ENCODE peak calls at places on chromosomes 1 and 21, in nine cellular contexts. X, Q, M, V, J, S, O, B and C are unnamed samples.

GRCh38 chr1:155070721-155071556 is 7.4 kb downstream of the EFNA4 start:
- DNase-seq in X (peak), Q (peak), M (peak), V (peak), J (peak), S (peak), O (peak), B (peak), C (no peak)

GRCh38 chr1:57162607-57163235 is 196.9 kb upstream of the C8B start:
- DNase-seq in X (no peak), Q (no peak), M (no peak), V (no peak), J (no peak), S (no peak), O (no peak), B (no peak), C (no peak)

GRCh38 chr1:45334308-45335245 is 5.4 kb upstream of the TOE1 start:
- DNase-seq in X (no peak), Q (peak), M (peak), V (no peak), J (no peak), S (no peak), O (peak), B (no peak), C (no peak)

GRCh38 chr1:1179339-1179982 is 5.8 kb downstream of the TTLL10 start:
- DNase-seq in X (peak), Q (peak), M (no peak), V (peak), J (no peak), S (no peak), O (no peak), B (no peak), C (no peak)

GRCh38 chr1:201495447-201496295 is 11.3 kb downstream of the CSRP1 start:
- DNase-seq in X (no peak), Q (no peak), M (no peak), V (peak), J (no peak), S (no peak), O (peak), B (peak), C (no peak)

GRCh38 chr21:25421327-25422028 is 185.8 kb downstream of the MRPL39 start:
- DNase-seq in X (peak), Q (peak), M (peak), V (no peak), J (peak), S (no peak), O (peak), B (no peak), C (no peak)

GRCh38 chr1:170707959-170708666 is 44.2 kb downstream of the PRRX1 start:
- DNase-seq in X (no peak), Q (no peak), M (no peak), V (no peak), J (no peak), S (no peak), O (peak), B (no peak), C (no peak)

GRCh38 chr1:150931773-150932172 is 5.6 kb downstream of the SETDB1 start:
- DNase-seq in X (no peak), Q (no peak), M (peak), V (no peak), J (peak), S (no peak), O (peak), B (no peak), C (no peak)

GRCh38 chr1:58753431-58753866 is 30.4 kb downstream of the JUN start:
- DNase-seq in X (no peak), Q (no peak), M (no peak), V (no peak), J (no peak), S (no peak), O (no peak), B (no peak), C (no peak)

GRCh38 chr1:78672428-78672827 is 22.8 kb downstream of the IFI44 start:
- DNase-seq in X (no peak), Q (no peak), M (no peak), V (no peak), J (no peak), S (no peak), O (no peak), B (no peak), C (no peak)

GRCh38 chr1:219293440-219293839 is 119.8 kb downstream of the LYPLAL1 start:
- DNase-seq in X (no peak), Q (no peak), M (no peak), V (no peak), J (no peak), S (no peak), O (peak), B (no peak), C (no peak)

GRCh38 chr1:198936371-198937083 is 297.7 kb downstream of the PTPRC start:
- DNase-seq in X (no peak), Q (no peak), M (peak), V (no peak), J (no peak), S (no peak), O (peak), B (no peak), C (no peak)

GRCh38 chr1:204975568-204976235 is 67.3 kb upstream of the CNTN2 start:
- DNase-seq in X (peak), Q (peak), M (peak), V (no peak), J (peak), S (peak), O (peak), B (peak), C (no peak)

GRCh38 chr1:34478460-34479076 is 276.3 kb upstream of the GJB5 start:
- DNase-seq in X (no peak), Q (peak), M (no peak), V (no peak), J (peak), S (no peak), O (no peak), B (no peak), C (no peak)

GRCh38 chr1:116847688-116848531 is 61.8 kb upstream of the PTGFRN start:
- DNase-seq in X (no peak), Q (no peak), M (no peak), V (no peak), J (peak), S (peak), O (peak), B (no peak), C (no peak)

GRCh38 chr1:43660355-43660754 is 10.4 kb downstream of the KDM4A start:
- DNase-seq in X (no peak), Q (peak), M (no peak), V (no peak), J (no peak), S (no peak), O (no peak), B (no peak), C (no peak)

GRCh38 chr1:194873328-194873923 is 1687.0 kb upstream of the B3GALT2 start:
- DNase-seq in X (no peak), Q (no peak), M (no peak), V (no peak), J (no peak), S (no peak), O (peak), B (no peak), C (no peak)

GRCh38 chr1:183881387-183882084 is 76.6 kb downstream of the RGL1 start:
- DNase-seq in X (no peak), Q (peak), M (no peak), V (peak), J (no peak), S (peak), O (peak), B (peak), C (no peak)

GRCh38 chr1:183702087-183702812 is 49.1 kb upstream of the APOBEC4 start:
- DNase-seq in X (no peak), Q (no peak), M (no peak), V (no peak), J (no peak), S (no peak), O (peak), B (no peak), C (no peak)

GRCh38 chr1:202564958-202565497 is 145.2 kb downstream of the SYT2 start:
- DNase-seq in X (no peak), Q (no peak), M (no peak), V (no peak), J (peak), S (no peak), O (no peak), B (no peak), C (no peak)

GRCh38 chr1:247247568-247247967 is 8.3 kb upstream of the VN1R5 start:
- DNase-seq in X (no peak), Q (no peak), M (no peak), V (no peak), J (no peak), S (no peak), O (no peak), B (no peak), C (no peak)

GRCh38 chr1:68848017-68848416 is 351.1 kb upstream of the DEPDC1 start:
- DNase-seq in X (no peak), Q (no peak), M (no peak), V (no peak), J (no peak), S (no peak), O (no peak), B (no peak), C (no peak)

GRCh38 chr1:90176530-90176929 is 181.6 kb downstream of the ZNF326 start:
- DNase-seq in X (no peak), Q (no peak), M (no peak), V (no peak), J (no peak), S (no peak), O (peak), B (no peak), C (no peak)

GRCh38 chr1:246427611-246428010 is 79.5 kb downstream of the SMYD3 start:
- DNase-seq in X (no peak), Q (no peak), M (no peak), V (no peak), J (no peak), S (no peak), O (no peak), B (no peak), C (no peak)

GRCh38 chr1:196466656-196467055 is 141.6 kb downstream of the KCNT2 start:
- DNase-seq in X (no peak), Q (no peak), M (no peak), V (no peak), J (no peak), S (no peak), O (peak), B (no peak), C (no peak)

GRCh38 chr1:161981126-161981525 is 42.5 kb downstream of the OLFML2B start:
- DNase-seq in X (no peak), Q (no peak), M (no peak), V (no peak), J (no peak), S (no peak), O (no peak), B (no peak), C (no peak)

GRCh38 chr1:96214982-96215381 is 506.6 kb upstream of the PTBP2 start:
- DNase-seq in X (no peak), Q (no peak), M (no peak), V (no peak), J (no peak), S (no peak), O (peak), B (no peak), C (no peak)

GRCh38 chr21:31374430-31374829 is 30.4 kb upstream of the TIAM1 start:
- DNase-seq in X (no peak), Q (no peak), M (no peak), V (no peak), J (no peak), S (no peak), O (no peak), B (no peak), C (no peak)

GRCh38 chr1:244049142-244049968 is 1.7 kb upstream of the ZBTB18 start:
- DNase-seq in X (peak), Q (peak), M (peak), V (peak), J (peak), S (no peak), O (no peak), B (no peak), C (no peak)

GRCh38 chr1:99963041-99963795 is 6.6 kb upstream of the SLC35A3 start:
- DNase-seq in X (no peak), Q (no peak), M (no peak), V (no peak), J (no peak), S (no peak), O (peak), B (no peak), C (no peak)

GRCh38 chr1:179175011-179175934 is 54.2 kb downstream of the ABL2 start:
- DNase-seq in X (no peak), Q (no peak), M (no peak), V (no peak), J (no peak), S (no peak), O (peak), B (no peak), C (no peak)

GRCh38 chr1:31010081-31010989 is 55.2 kb downstream of the PUM1 start:
- DNase-seq in X (no peak), Q (no peak), M (no peak), V (no peak), J (peak), S (no peak), O (no peak), B (no peak), C (no peak)

GRCh38 chr1:55318111-55318817 is 103.1 kb upstream of the USP24 start:
- DNase-seq in X (no peak), Q (no peak), M (no peak), V (no peak), J (peak), S (no peak), O (no peak), B (no peak), C (no peak)

GRCh38 chr1:48007044-48007443 is 9.9 kb upstream of the TRABD2B start:
- DNase-seq in X (no peak), Q (no peak), M (no peak), V (no peak), J (no peak), S (no peak), O (peak), B (no peak), C (no peak)

GRCh38 chr1:41242645-41243171 is 602 bp upstream of the SCMH1 start:
- DNase-seq in X (no peak), Q (no peak), M (no peak), V (no peak), J (no peak), S (no peak), O (no peak), B (no peak), C (no peak)

GRCh38 chr1:8571200-8571984 is 246.0 kb downstream of the RERE start:
- DNase-seq in X (no peak), Q (no peak), M (peak), V (no peak), J (no peak), S (no peak), O (peak), B (no peak), C (no peak)
- TF ChIP-seq CTCF in X (no peak), Q (no peak), M (peak), V (peak), J (no peak), S (no peak), O (peak), B (peak), C (peak)

GRCh38 chr1:11684070-11684469 is 3.1 kb upstream of the MAD2L2 start:
- DNase-seq in X (no peak), Q (peak), M (no peak), V (no peak), J (no peak), S (no peak), O (no peak), B (no peak), C (no peak)
- TF ChIP-seq CTCF in X (no peak), Q (no peak), M (no peak), V (no peak), J (no peak), S (no peak), O (no peak), B (no peak), C (no peak)

DNA sequence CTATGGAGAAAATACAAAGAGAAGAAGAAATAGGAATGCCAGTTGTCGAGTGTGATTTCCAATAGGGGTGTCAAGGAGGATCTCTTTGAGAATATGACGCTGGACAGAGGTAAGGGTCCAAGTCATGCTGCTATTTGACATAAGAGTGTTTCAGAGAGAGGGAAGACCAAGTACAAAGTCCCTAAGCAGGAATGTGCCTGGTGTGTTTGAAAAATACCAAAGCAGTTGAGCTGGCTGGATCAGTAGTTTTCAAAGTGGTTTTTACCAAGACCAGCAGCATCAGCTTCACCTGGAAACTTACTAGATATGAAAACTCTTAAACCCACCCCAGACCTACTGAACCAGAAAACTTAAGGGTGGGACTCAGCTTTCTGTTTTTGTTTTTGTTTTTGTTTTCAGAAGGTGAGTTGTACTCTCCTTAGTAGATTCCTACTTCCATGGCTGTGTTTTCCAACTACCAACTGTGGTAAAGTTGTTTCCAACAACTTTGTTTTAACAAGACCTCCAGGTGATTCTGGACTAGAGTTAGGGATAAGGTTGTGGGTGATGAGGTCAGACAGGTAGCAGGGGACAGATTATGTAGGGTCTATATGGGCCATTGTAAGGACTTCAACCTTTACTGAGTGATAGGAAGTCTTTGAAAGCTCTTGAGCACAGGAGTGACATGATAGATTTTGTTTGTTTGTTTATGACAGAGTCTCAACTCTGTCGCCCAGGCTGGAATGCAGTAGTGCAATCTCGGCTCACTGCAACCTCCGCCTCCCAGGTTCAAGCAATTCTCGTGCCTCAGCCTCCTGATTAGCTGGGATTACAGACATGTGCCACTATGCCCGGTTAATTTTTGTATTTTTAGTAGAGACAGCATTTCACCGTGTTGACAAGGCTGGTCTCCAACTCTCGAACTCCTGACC is 7.3 kb upstream of the GJA9 start:
- DNase-seq in X (no peak), Q (no peak), M (no peak), V (no peak), J (no peak), S (no peak), O (no peak), B (no peak), C (peak)
- TF ChIP-seq CTCF in X (no peak), Q (no peak), M (no peak), V (no peak), J (no peak), S (no peak), O (no peak), B (no peak), C (no peak)

GRCh38 chr1:156509424-156510035 is 9.0 kb upstream of the MEF2D start:
- DNase-seq in X (no peak), Q (no peak), M (no peak), V (no peak), J (no peak), S (no peak), O (no peak), B (no peak), C (no peak)

GRCh38 chr1:156506450-156506849 is 5.9 kb upstream of the MEF2D start:
- DNase-seq in X (no peak), Q (no peak), M (no peak), V (no peak), J (no peak), S (no peak), O (no peak), B (no peak), C (no peak)

GRCh38 chr1:156508205-156508954 is 7.8 kb upstream of the MEF2D start:
- DNase-seq in X (no peak), Q (no peak), M (no peak), V (peak), J (peak), S (peak), O (no peak), B (peak), C (no peak)

GRCh38 chr1:156510709-156511108 is 10.1 kb upstream of the MEF2D start:
- DNase-seq in X (no peak), Q (no peak), M (no peak), V (peak), J (no peak), S (peak), O (peak), B (peak), C (no peak)

DNA sequence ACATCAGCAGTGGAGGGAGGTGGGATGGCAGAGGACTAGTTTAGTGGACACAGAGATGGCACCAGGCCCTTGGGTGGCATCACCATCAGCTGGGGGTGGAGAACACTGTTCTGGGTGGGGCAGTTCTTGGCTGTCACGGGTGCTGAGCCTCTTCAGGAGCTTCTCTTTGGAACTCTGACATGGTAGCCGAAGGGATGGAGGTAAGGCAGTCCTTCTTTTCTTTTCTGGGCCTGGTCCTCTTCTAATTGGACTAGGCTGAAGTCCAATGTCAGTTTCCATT is 8.3 kb upstream of the MEF2D start:
- DNase-seq in X (no peak), Q (no peak), M (no peak), V (no peak), J (no peak), S (no peak), O (no peak), B (no peak), C (no peak)
- TF ChIP-seq CTCF in X (no peak), Q (no peak), M (no peak), V (no peak), J (no peak), S (no peak), O (no peak), B (no peak), C (no peak)

GRCh38 chr1:6107409-6108356 is 62.0 kb downstream of the KCNAB2 start:
- DNase-seq in X (no peak), Q (no peak), M (no peak), V (no peak), J (no peak), S (no peak), O (no peak), B (no peak), C (no peak)

GRCh38 chr1:6110326-6110725 is 64.6 kb downstream of the KCNAB2 start:
- DNase-seq in X (no peak), Q (peak), M (no peak), V (peak), J (no peak), S (no peak), O (no peak), B (no peak), C (no peak)

GRCh38 chr1:6108476-6108875 is 62.8 kb downstream of the KCNAB2 start:
- DNase-seq in X (no peak), Q (no peak), M (no peak), V (no peak), J (no peak), S (no peak), O (no peak), B (no peak), C (no peak)

GRCh38 chr1:6109688-6110087 is 64.0 kb downstream of the KCNAB2 start:
- DNase-seq in X (no peak), Q (peak), M (no peak), V (peak), J (no peak), S (no peak), O (no peak), B (no peak), C (no peak)

DNA sequence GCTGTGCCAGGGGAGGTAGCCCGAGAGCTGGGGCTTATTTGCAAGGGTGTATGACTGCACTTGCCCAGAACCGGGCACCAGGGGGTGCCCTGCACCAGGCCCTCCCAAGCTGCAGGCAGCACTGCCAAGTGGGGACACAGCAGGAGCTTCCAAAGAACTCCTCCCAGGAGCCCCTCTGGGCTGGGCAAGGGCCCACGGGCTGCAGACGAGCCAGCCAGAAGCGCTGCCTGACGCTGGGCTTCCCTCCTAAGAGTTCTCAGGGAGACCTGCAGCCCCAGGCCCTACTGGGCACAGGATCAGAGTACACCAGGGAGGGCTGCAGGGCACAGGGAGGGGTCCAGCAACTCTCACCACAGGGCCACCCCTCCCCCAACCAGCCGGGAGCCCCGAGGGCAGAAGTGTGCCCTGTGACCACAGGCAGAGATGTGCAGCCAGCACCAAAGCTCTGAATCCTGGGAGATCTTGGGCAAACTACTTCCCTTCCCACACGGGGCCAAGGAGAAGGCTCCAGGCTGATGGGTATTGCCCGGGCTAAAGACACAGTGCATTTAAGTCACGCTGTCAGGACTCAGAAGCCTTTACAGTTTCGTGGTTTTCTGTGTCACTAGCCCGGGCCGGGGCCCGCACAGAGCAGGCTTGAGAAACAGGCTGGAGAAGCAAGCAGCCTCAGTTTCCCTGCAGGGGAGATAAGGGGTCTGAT is 63.4 kb downstream of the KCNAB2 start:
- DNase-seq in X (no peak), Q (peak), M (peak), V (peak), J (peak), S (no peak), O (peak), B (no peak), C (no peak)
- TF ChIP-seq CTCF in X (no peak), Q (peak), M (peak), V (peak), J (peak), S (no peak), O (peak), B (no peak), C (peak)